ENCODE peak calls at places on chromosomes 5 and 9, in five cellular contexts. C, I, X, J and W are unnamed samples.

GRCh38 chr5:181059297-181060230 is 19.5 kb downstream of the BTNL9 start:
- DNase-seq in C (no peak), I (no peak), X (no peak), J (no peak), W (no peak)

GRCh38 chr9:121782514-121783110 is 131.2 kb downstream of the DAB2IP start:
- DNase-seq in C (no peak), I (no peak), X (no peak), J (no peak), W (no peak)

GRCh38 chr9:35611230-35611797 is 6.3 kb downstream of the TESK1 start:
- DNase-seq in C (peak), I (peak), X (peak), J (peak), W (peak)

GRCh38 chr5:78640622-78641021 is 8.0 kb downstream of the LHFPL2 start:
- DNase-seq in C (no peak), I (no peak), X (no peak), J (peak), W (no peak)

GRCh38 chr5:131151216-131151615 is 13.8 kb downstream of the HINT1 start:
- DNase-seq in C (no peak), I (no peak), X (no peak), J (no peak), W (no peak)

GRCh38 chr9:81207651-81208050 is 481.7 kb downstream of the TLE1 start:
- DNase-seq in C (no peak), I (no peak), X (no peak), J (no peak), W (no peak)

GRCh38 chr9:134475051-134475790 is 149.0 kb downstream of the RXRA start:
- DNase-seq in C (peak), I (peak), X (peak), J (no peak), W (no peak)

GRCh38 chr9:135388530-135388929 is 91.1 kb upstream of the PPP1R26 start:
- DNase-seq in C (no peak), I (no peak), X (no peak), J (no peak), W (no peak)

GRCh38 chr9:137269231-137269772 is 8.2 kb upstream of the TOR4A start:
- DNase-seq in C (peak), I (no peak), X (peak), J (no peak), W (no peak)

GRCh38 chr5:132425009-132425937 is 55.8 kb downstream of the SLC22A5 start:
- DNase-seq in C (no peak), I (no peak), X (peak), J (peak), W (no peak)

GRCh38 chr5:60671899-60672692 is 27.9 kb downstream of the DEPDC1B start:
- DNase-seq in C (no peak), I (no peak), X (no peak), J (no peak), W (no peak)